ENCODE peak calls at places on chromosomes 6 and 20, in eight cellular contexts. Q is aorta; G is K562; R is effector memory CD4-positive, alpha-beta T cell; S is heart left ventricle; W is Peyer's patch; Y is cardiac muscle cell; B is IMR-90. F is an unnamed sample.

GRCh38 chr20:25546048-25546447 is 39.3 kb downstream of the NINL start:
- DNase-seq in W (no peak), S (no peak), Y (no peak), R (no peak), Q (no peak), G (no peak), B (no peak), F (no peak)

GRCh38 chr6:6699741-6700367 is 111.3 kb downstream of the LY86 start:
- DNase-seq in R (no peak), B (peak; percentile 91), Y (peak; percentile 75), W (peak; percentile 90), S (peak; percentile 75), G (peak; percentile 70), Q (peak; percentile 84), F (no peak)

GRCh38 chr6:100346203-100346602 is 118.5 kb downstream of the SIM1 start:
- DNase-seq in B (peak; percentile 28), S (no peak), Q (no peak), Y (no peak), G (no peak), R (no peak), W (no peak), F (no peak)

GRCh38 chr20:6622041-6622440 is 145.4 kb upstream of the BMP2 start:
- DNase-seq in B (no peak), S (no peak), Y (no peak), R (no peak), Q (no peak), W (no peak), G (no peak), F (no peak)

GRCh38 chr20:19889011-19889953 is 127.9 kb upstream of the NAA20 start:
- DNase-seq in Q (peak; percentile 59), W (peak; percentile 62), G (no peak), Y (no peak), B (peak; percentile 76), R (no peak), S (peak; percentile 74), F (peak; percentile 29)

GRCh38 chr20:51767018-51767866 is 948 bp downstream of the ATP9A start:
- DNase-seq in S (peak; percentile 85), W (peak; percentile 92), Q (peak; percentile 73), Y (peak; percentile 77), R (no peak), B (no peak), G (peak; percentile 21), F (peak; percentile 90)

GRCh38 chr6:104218132-104218531 is 641.6 kb downstream of the HACE1 start:
- DNase-seq in Q (no peak), W (no peak), R (no peak), G (no peak), S (no peak), Y (no peak), B (no peak), F (no peak)

GRCh38 chr20:23419995-23420901 is 1.0 kb downstream of the NAPB start:
- DNase-seq in Y (peak; percentile 45), B (peak; percentile 70), R (peak; percentile 36), S (peak; percentile 73), Q (peak; percentile 65), G (peak; percentile 47), W (peak; percentile 65), F (no peak)

GRCh38 chr6:21678990-21679389 is 85.4 kb downstream of the SOX4 start:
- DNase-seq in B (peak; percentile 78), W (no peak), S (no peak), Y (no peak), Q (no peak), G (peak; percentile 6), R (no peak), F (no peak)

GRCh38 chr20:34527016-34527415 is 10.8 kb downstream of the DYNLRB1 start:
- DNase-seq in W (peak; percentile 34), Q (no peak), S (no peak), Y (no peak), B (no peak), R (no peak), G (no peak), F (no peak)

GRCh38 chr6:10425177-10425972 is 10.5 kb upstream of the TFAP2A start:
- DNase-seq in W (no peak), S (no peak), R (no peak), B (no peak), Q (no peak), Y (peak; percentile 31), G (no peak), F (no peak)
- H3K27me3 ChIP-seq in W (no peaks in the 10 kb centered on the region), S (peaks cover 34% of the 10 kb centered on the region), R (peaks cover 49% of the 10 kb centered on the region), B (peaks cover 56% of the 10 kb centered on the region), Q (no peaks in the 10 kb centered on the region), Y (peaks cover 98% of the 10 kb centered on the region), G (peaks cover 28% of the 10 kb centered on the region), F (peaks cover 61% of the 10 kb centered on the region)

GRCh38 chr20:45420125-45420524 is 4.2 kb downstream of the PIGT start:
- DNase-seq in Q (no peak), G (no peak), R (no peak), B (no peak), Y (no peak), S (no peak), W (no peak), F (no peak)

GRCh38 chr20:45419188-45420091 is 3.5 kb downstream of the PIGT start:
- DNase-seq in S (no peak), R (no peak), B (peak; percentile 94), Y (no peak), W (peak; percentile 87), G (no peak), Q (peak; percentile 72), F (no peak)

GRCh38 chr20:45413479-45413878 is 2.5 kb upstream of the PIGT start:
- DNase-seq in S (no peak), Y (no peak), Q (no peak), B (no peak), R (no peak), W (no peak), G (no peak), F (no peak)

GRCh38 chr20:45415822-45416637 is at the start of gene PIGT:
- DNase-seq in W (peak; percentile 96), B (peak; percentile 72), Q (peak; percentile 92), S (peak; percentile 92), R (peak; percentile 90), G (peak; percentile 93), Y (peak; percentile 93), F (peak; percentile 86)

GRCh38 chr20:45416917-45417316 is 976 bp downstream of the PIGT start:
- DNase-seq in W (no peak), R (no peak), S (no peak), B (no peak), Y (no peak), G (no peak), Q (no peak), F (no peak)
- H3K27me3 ChIP-seq in W (no peaks in the 10 kb centered on the region), R (no peaks in the 10 kb centered on the region), S (no peaks in the 10 kb centered on the region), B (no peaks in the 10 kb centered on the region), Y (no peaks in the 10 kb centered on the region), G (no peaks in the 10 kb centered on the region), Q (no peaks in the 10 kb centered on the region), F (no peaks in the 10 kb centered on the region)

DNA sequence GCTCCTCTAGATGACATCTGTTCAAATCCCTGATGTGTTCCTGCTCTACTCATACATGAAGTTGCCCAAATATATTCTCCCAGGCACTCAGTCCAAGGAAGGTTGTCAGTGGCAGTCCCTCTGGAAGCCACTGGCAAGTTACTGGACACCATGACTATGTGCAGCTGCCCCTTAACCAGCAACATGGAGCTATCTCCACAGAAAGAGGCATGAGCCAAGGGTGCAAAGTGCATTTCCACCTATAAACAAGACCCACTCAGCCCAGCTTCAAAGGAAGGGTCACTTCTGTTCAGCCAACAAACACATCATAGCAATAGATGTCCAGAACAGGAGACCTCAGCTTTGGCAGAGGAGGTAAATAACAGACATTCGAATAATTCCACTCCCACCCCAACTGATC is 217.6 kb upstream of the PMEPA1 start:
- DNase-seq in S (no peak), R (no peak), G (no peak), Q (no peak), B (no peak), Y (no peak), W (no peak), F (no peak)
- H3K27me3 ChIP-seq in S (no peaks in the 10 kb centered on the region), R (no peaks in the 10 kb centered on the region), G (no peaks in the 10 kb centered on the region), Q (no peaks in the 10 kb centered on the region), B (no peaks in the 10 kb centered on the region), Y (peaks cover 11% of the 10 kb centered on the region), W (no peaks in the 10 kb centered on the region), F (no peaks in the 10 kb centered on the region)

GRCh38 chr6:27312950-27313271 is 838 bp upstream of the POM121L2 start:
- DNase-seq in B (no peak), S (no peak), Y (no peak), G (no peak), W (no peak), Q (no peak), R (no peak), F (no peak)
- H3K27me3 ChIP-seq in B (peaks cover 15% of the 10 kb centered on the region), S (peaks cover 39% of the 10 kb centered on the region), Y (peaks cover 78% of the 10 kb centered on the region), G (no peaks in the 10 kb centered on the region), W (no peaks in the 10 kb centered on the region), Q (no peaks in the 10 kb centered on the region), R (peaks cover 18% of the 10 kb centered on the region), F (peaks cover 96% of the 10 kb centered on the region)

GRCh38 chr6:88161921-88162320 is 4.2 kb downstream of the CNR1 start:
- DNase-seq in Y (no peak), B (no peak), Q (no peak), R (no peak), S (no peak), G (no peak), W (no peak), F (no peak)

GRCh38 chr6:88165087-88165876 is 865 bp downstream of the CNR1 start:
- DNase-seq in G (no peak), W (no peak), Y (no peak), S (no peak), Q (no peak), R (no peak), B (no peak), F (no peak)

GRCh38 chr6:88165877-88166492 is at the start of gene CNR1:
- DNase-seq in G (peak; percentile 16), Y (peak; percentile 68), Q (peak; percentile 65), S (peak; percentile 71), W (peak; percentile 78), R (no peak), B (no peak), F (peak; percentile 58)

GRCh38 chr6:88164061-88164460 is 2.1 kb downstream of the CNR1 start:
- DNase-seq in W (no peak), Q (no peak), Y (no peak), G (no peak), B (no peak), R (no peak), S (no peak), F (no peak)

GRCh38 chr6:88163576-88163975 is 2.6 kb downstream of the CNR1 start:
- DNase-seq in G (no peak), Y (no peak), W (no peak), R (no peak), Q (no peak), S (no peak), B (no peak), F (no peak)
- H3K27me3 ChIP-seq in G (peaks cover 8% of the 10 kb centered on the region), Y (peaks cover 58% of the 10 kb centered on the region), W (no peaks in the 10 kb centered on the region), R (peaks cover 16% of the 10 kb centered on the region), Q (no peaks in the 10 kb centered on the region), S (peaks cover 56% of the 10 kb centered on the region), B (peaks cover 38% of the 10 kb centered on the region), F (peaks cover 9% of the 10 kb centered on the region)